ENCODE peak calls at places on chromosomes 1 and 21, in five cellular contexts. One of them, this sample, is unnamed.

GRCh38 chr1:3756394-3756793 is 4.1 kb downstream of the CCDC27 start:
- DNase-seq in H1: no peak
- DNase-seq in K562: peak; percentile 52
- DNase-seq in HepG2: no peak
- DNase-seq in endothelial cell of umbilical vein: no peak
- DNase-seq in this sample: no peak

GRCh38 chr21:45302082-45303061 is 14.7 kb upstream of the POFUT2 start:
- DNase-seq in H1: no peak
- DNase-seq in K562: no peak
- DNase-seq in HepG2: no peak
- DNase-seq in endothelial cell of umbilical vein: peak; percentile 84
- DNase-seq in this sample: no peak

GRCh38 chr21:27164208-27165172 is 197.6 kb upstream of the ADAMTS5 start:
- DNase-seq in H1: no peak
- DNase-seq in K562: no peak
- DNase-seq in HepG2: no peak
- DNase-seq in endothelial cell of umbilical vein: no peak
- DNase-seq in this sample: no peak

GRCh38 chr1:174812656-174813055 is 187.1 kb upstream of the CACYBP start:
- DNase-seq in H1: no peak
- DNase-seq in K562: no peak
- DNase-seq in HepG2: peak; percentile 95
- DNase-seq in endothelial cell of umbilical vein: no peak
- DNase-seq in this sample: no peak

GRCh38 chr1:152112101-152112884 is 3.0 kb downstream of the TCHH start:
- DNase-seq in H1: no peak
- DNase-seq in K562: no peak
- DNase-seq in HepG2: no peak
- DNase-seq in endothelial cell of umbilical vein: peak; percentile 3
- DNase-seq in this sample: peak; percentile 36

GRCh38 chr1:58441699-58442098 is 104.8 kb downstream of the OMA1 start:
- DNase-seq in H1: no peak
- DNase-seq in K562: no peak
- DNase-seq in HepG2: no peak
- DNase-seq in endothelial cell of umbilical vein: no peak
- DNase-seq in this sample: no peak

GRCh38 chr1:30054126-30054525 is 669.3 kb downstream of the MATN1 start:
- DNase-seq in H1: no peak
- DNase-seq in K562: no peak
- DNase-seq in HepG2: no peak
- DNase-seq in endothelial cell of umbilical vein: no peak
- DNase-seq in this sample: no peak

GRCh38 chr21:41180752-41181151 is 12.8 kb downstream of the BACE2 start:
- DNase-seq in H1: no peak
- DNase-seq in K562: no peak
- DNase-seq in HepG2: no peak
- DNase-seq in endothelial cell of umbilical vein: no peak
- DNase-seq in this sample: no peak

GRCh38 chr1:186617860-186618780 is 62.1 kb downstream of the PTGS2 start:
- DNase-seq in H1: no peak
- DNase-seq in K562: no peak
- DNase-seq in HepG2: no peak
- DNase-seq in endothelial cell of umbilical vein: no peak
- DNase-seq in this sample: peak; percentile 56

GRCh38 chr1:201004732-201005131 is 18.8 kb downstream of the KIF21B start:
- DNase-seq in H1: no peak
- DNase-seq in K562: no peak
- DNase-seq in HepG2: no peak
- DNase-seq in endothelial cell of umbilical vein: no peak
- DNase-seq in this sample: no peak

DNA sequence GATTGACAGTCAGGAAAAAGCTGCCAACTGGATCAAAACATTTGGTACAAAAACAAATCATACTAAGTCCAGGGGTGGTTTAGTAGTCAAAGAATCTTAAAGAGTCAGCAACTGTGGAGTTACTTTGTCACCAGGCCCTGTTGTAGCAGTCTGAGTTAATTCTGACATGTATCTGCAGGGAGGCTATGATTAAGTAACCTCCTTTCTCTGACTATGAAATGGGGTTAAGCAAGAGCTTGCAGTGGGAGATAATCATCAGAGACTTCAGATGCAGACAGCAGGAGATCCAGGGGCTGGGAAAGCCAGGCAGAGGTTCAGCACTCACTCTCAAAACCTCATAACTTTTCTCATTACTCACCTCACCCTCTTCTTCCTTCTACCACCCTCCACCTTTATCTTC is 99.2 kb upstream of the BTG3 start:
- DNase-seq in H1: no peak
- DNase-seq in K562: no peak
- DNase-seq in HepG2: no peak
- DNase-seq in endothelial cell of umbilical vein: no peak
- DNase-seq in this sample: no peak
- TF ChIP-seq JUN in H1: no peak
- TF ChIP-seq JUN in K562: no peak
- TF ChIP-seq JUN in HepG2: no peak
- TF ChIP-seq JUN in endothelial cell of umbilical vein: no peak
- TF ChIP-seq JUN in this sample: no peak

DNA sequence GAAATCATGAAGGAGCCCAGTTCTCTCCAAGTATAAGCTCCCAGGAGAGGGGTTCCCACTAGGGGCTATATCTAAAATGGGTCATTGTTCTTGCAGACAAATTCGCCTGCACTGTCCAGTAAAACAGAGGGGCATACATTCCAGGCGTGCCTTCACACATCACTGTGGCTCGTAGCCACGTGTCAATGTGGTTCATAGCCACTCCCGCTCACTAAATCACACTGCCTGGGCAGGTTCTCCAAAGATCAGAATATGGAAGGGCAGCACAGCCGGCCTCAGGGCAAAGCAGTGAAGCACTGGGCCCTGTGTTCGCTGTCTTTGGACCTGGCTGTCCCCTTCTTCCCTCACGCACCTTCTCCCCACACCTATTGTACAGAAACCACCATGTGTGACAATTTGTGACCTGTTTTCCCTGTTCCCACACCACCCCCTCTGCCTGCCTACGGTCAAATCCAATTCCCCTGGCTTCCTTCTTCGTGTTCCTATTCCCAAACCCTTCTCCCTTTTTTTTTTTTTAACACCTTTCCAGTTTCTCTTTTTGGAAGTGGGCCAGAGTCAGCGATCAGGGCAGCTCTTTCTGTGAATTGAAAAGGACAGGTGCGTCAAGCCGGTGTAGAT is 26.9 kb upstream of the ABCG1 start:
- DNase-seq in H1: no peak
- DNase-seq in K562: no peak
- DNase-seq in HepG2: no peak
- DNase-seq in endothelial cell of umbilical vein: no peak
- DNase-seq in this sample: no peak
- H3K4me1 ChIP-seq in H1: no peaks in the 10 kb centered on the region
- H3K4me1 ChIP-seq in K562: no peaks in the 10 kb centered on the region
- H3K4me1 ChIP-seq in HepG2: no peaks in the 10 kb centered on the region
- H3K4me1 ChIP-seq in endothelial cell of umbilical vein: peaks cover 8% of the 10 kb centered on the region
- H3K4me1 ChIP-seq in this sample: peaks cover 7% of the 10 kb centered on the region

DNA sequence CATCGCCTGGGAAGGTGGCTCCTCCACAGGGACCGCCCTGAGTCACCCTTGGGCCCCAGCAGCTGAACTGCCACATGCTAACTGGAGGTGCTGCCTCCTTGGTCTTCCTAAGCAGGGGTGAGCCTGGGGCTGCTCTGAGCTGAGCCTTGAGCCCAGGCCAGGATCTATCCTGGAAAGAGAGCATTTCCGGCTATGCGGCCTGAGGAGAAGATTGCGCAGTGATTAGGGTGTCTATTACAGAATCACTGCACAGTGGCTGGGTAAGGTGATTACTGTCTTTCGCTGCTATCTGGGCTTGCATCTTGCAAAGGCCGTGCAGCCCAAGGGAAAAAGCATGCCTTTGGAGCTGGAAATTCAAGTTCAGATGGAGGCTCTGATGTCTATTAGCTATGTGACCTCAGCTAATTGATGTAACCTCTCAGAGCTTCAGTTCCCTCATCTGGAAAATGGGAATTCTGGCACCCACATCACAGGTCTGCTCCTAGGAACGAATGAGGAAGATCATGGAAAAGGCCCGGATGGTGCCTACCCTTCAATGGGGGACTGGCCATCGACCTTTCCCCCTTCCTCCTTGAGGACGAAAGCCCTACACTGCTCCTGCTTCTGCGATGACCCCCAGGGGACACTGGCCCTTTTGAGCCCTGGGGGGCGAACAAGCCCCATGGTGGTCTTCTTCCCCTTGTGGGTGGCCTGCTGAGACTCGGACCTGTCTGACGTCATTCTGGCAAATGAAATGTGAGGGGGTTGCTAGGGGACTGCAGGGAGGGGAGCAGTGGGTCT is 38.0 kb downstream of the GPR161 start:
- DNase-seq in H1: no peak
- DNase-seq in K562: no peak
- DNase-seq in HepG2: no peak
- DNase-seq in endothelial cell of umbilical vein: no peak
- DNase-seq in this sample: no peak
- TF ChIP-seq JUN in H1: no peak
- TF ChIP-seq JUN in K562: no peak
- TF ChIP-seq JUN in HepG2: no peak
- TF ChIP-seq JUN in endothelial cell of umbilical vein: no peak
- TF ChIP-seq JUN in this sample: no peak

DNA sequence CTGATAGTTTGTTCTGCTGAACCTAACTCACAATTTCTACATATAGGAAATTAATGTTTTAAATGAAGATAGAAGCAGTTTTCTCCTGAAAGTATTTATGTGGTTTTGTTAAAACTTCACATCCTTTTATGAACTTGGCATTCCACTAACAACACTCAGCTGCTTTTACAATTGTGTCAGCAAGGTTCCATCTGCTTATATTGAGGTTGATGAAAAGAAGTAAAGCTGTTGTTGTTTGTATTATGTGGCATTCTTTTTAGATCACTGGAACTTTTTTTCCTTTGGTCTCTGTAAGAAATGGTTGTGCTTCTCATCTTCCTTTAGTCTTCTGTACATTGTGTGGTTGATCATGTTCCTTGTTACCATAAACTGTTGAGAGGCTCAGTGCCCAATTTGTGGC is 41.7 kb downstream of the AK4 start:
- DNase-seq in H1: no peak
- DNase-seq in K562: no peak
- DNase-seq in HepG2: no peak
- DNase-seq in endothelial cell of umbilical vein: no peak
- DNase-seq in this sample: no peak
- H3K4me1 ChIP-seq in H1: no peaks in the 10 kb centered on the region
- H3K4me1 ChIP-seq in K562: no peaks in the 10 kb centered on the region
- H3K4me1 ChIP-seq in HepG2: no peaks in the 10 kb centered on the region
- H3K4me1 ChIP-seq in endothelial cell of umbilical vein: no peaks in the 10 kb centered on the region
- H3K4me1 ChIP-seq in this sample: no peaks in the 10 kb centered on the region

DNA sequence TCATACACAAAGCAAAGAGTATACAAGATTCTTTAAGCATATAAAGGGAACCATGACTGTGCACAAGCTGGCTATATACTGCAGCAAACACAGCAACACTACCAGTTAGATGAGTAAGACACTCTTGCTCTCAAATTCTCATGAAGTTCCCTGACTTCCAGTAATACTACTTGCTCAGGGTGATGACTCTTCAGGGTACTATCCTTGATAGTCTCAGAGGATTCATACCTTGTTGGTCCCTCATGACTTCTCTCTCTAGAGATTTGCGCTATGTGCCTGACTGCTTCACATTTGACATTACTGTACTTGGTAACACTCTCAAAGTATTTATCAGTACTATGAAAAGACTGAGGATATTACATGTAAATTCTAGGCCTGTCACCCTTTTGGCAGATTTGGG is 159.8 kb upstream of the ZRANB2 start:
- DNase-seq in H1: no peak
- DNase-seq in K562: no peak
- DNase-seq in HepG2: no peak
- DNase-seq in endothelial cell of umbilical vein: no peak
- DNase-seq in this sample: no peak
- TF ChIP-seq JUN in H1: no peak
- TF ChIP-seq JUN in K562: no peak
- TF ChIP-seq JUN in HepG2: no peak
- TF ChIP-seq JUN in endothelial cell of umbilical vein: no peak
- TF ChIP-seq JUN in this sample: no peak

DNA sequence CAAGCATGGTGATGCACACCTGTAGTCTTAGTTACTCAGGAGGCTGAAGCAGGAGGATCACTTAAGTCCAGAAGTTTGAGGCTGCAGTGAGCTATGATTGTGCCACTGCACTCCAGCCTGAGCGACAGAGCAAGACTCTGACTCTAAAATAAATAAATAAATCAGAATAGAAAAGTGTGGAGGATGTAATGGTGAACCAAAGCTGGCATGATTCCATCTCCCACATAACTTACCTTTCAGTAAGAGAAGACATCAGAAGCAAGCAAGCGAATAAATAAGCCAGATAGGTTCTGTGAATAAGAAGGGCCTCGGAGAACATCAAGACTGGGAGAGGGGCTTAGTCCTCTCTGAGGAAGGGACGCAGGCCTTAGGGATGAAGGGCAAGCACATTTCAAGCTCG is 59.5 kb downstream of the TOMM20 start:
- DNase-seq in H1: no peak
- DNase-seq in K562: no peak
- DNase-seq in HepG2: no peak
- DNase-seq in endothelial cell of umbilical vein: no peak
- DNase-seq in this sample: no peak
- H3K4me1 ChIP-seq in H1: no peaks in the 10 kb centered on the region
- H3K4me1 ChIP-seq in K562: peaks cover 31% of the 10 kb centered on the region
- H3K4me1 ChIP-seq in HepG2: peaks cover 91% of the 10 kb centered on the region
- H3K4me1 ChIP-seq in endothelial cell of umbilical vein: peaks cover 10% of the 10 kb centered on the region
- H3K4me1 ChIP-seq in this sample: peaks cover 70% of the 10 kb centered on the region

DNA sequence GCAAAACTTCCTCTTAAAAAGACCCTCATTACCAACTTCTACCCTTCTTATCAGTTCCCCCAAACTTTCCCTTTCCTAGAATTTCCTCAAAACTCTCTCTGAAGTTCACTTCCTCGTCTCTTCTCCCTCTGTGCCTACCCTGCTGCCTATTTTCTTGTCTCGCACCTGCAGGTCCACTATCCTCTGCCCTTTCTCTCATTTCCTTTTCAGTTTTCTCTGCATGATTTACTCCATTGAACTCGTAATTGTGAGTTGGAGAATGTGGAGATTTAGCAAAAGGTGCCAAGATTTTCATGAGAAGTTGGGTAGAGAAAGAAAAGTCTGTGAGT is 21.7 kb downstream of the VTCN1 start:
- DNase-seq in H1: no peak
- DNase-seq in K562: no peak
- DNase-seq in HepG2: no peak
- DNase-seq in endothelial cell of umbilical vein: no peak
- DNase-seq in this sample: no peak
- TF ChIP-seq JUN in H1: no peak
- TF ChIP-seq JUN in K562: no peak
- TF ChIP-seq JUN in HepG2: no peak
- TF ChIP-seq JUN in endothelial cell of umbilical vein: no peak
- TF ChIP-seq JUN in this sample: no peak

This sample was measured in A549.